ENCODE peak calls at places on chromosomes 7 and 10, in nine cellular contexts. I, D, W, X, Y, G, U, V and Q are unnamed samples.

GRCh38 chr10:48414778-48415177 is 108.3 kb downstream of the MAPK8 start:
- DNase-seq in I (peak; percentile 39), D (no peak), W (no peak), X (no peak), Y (no peak), G (no peak), U (no peak), V (no peak), Q (no peak)

GRCh38 chr7:141079223-141079622 is 5.4 kb downstream of the TMEM178B start:
- DNase-seq in I (no peak), D (no peak), W (no peak), X (no peak), Y (no peak), G (no peak), U (no peak), V (no peak), Q (no peak)

GRCh38 chr7:77391230-77391629 is 24.9 kb downstream of the GSAP start:
- DNase-seq in I (no peak), D (no peak), W (no peak), X (no peak), Y (no peak), G (no peak), U (no peak), V (no peak), Q (no peak)

GRCh38 chr7:105890290-105890997 is 14.0 kb upstream of the ATXN7L1 start:
- DNase-seq in I (peak; percentile 20), D (no peak), W (no peak), X (no peak), Y (no peak), G (peak; percentile 32), U (no peak), V (no peak), Q (no peak)

GRCh38 chr7:28778781-28779180 is 179.3 kb downstream of the TRIL start:
- DNase-seq in I (peak; percentile 18), D (no peak), W (no peak), X (no peak), Y (no peak), G (no peak), U (no peak), V (no peak), Q (no peak)

GRCh38 chr10:75127481-75127880 is 16.0 kb downstream of the SAMD8 start:
- DNase-seq in I (peak; percentile 74), D (no peak), W (no peak), X (no peak), Y (no peak), G (no peak), U (no peak), V (no peak), Q (no peak)

GRCh38 chr7:116584721-116585120 is 59.9 kb downstream of the CAV1 start:
- DNase-seq in I (no peak), D (no peak), W (no peak), X (no peak), Y (no peak), G (no peak), U (no peak), V (no peak), Q (no peak)

GRCh38 chr7:75711076-75711475 is 27.7 kb downstream of the HIP1 start:
- DNase-seq in I (no peak), D (no peak), W (no peak), X (no peak), Y (no peak), G (no peak), U (no peak), V (no peak), Q (no peak)

GRCh38 chr10:122044713-122045112 is 55.8 kb downstream of the TACC2 start:
- DNase-seq in I (peak; percentile 41), D (no peak), W (no peak), X (no peak), Y (no peak), G (no peak), U (no peak), V (no peak), Q (no peak)

GRCh38 chr7:47100815-47101435 is 481.0 kb downstream of the TNS3 start:
- DNase-seq in I (peak; percentile 79), D (peak; percentile 80), W (no peak), X (no peak), Y (no peak), G (no peak), U (no peak), V (no peak), Q (no peak)

GRCh38 chr7:30728591-30729100 is 23.3 kb upstream of the INMT start:
- DNase-seq in I (no peak), D (no peak), W (no peak), X (no peak), Y (no peak), G (no peak), U (no peak), V (no peak), Q (no peak)

GRCh38 chr10:94102436-94102835 is 108.7 kb downstream of the PLCE1 start:
- DNase-seq in I (no peak), D (no peak), W (no peak), X (no peak), Y (no peak), G (no peak), U (no peak), V (no peak), Q (no peak)

GRCh38 chr7:128112018-128112780 is 81.0 kb upstream of the LRRC4 start:
- DNase-seq in I (no peak), D (peak; percentile 58), W (peak; percentile 22), X (no peak), Y (no peak), G (no peak), U (no peak), V (no peak), Q (no peak)

GRCh38 chr10:13865758-13866491 is 279.2 kb downstream of the PRPF18 start:
- DNase-seq in I (peak; percentile 63), D (no peak), W (no peak), X (no peak), Y (no peak), G (no peak), U (no peak), V (no peak), Q (no peak)

GRCh38 chr10:77247076-77247561 is 390.5 kb downstream of the KCNMA1 start:
- DNase-seq in I (peak; percentile 88), D (no peak), W (no peak), X (no peak), Y (no peak), G (no peak), U (no peak), V (no peak), Q (no peak)

GRCh38 chr7:2479276-2480070 is 3.3 kb upstream of the GRIFIN start:
- DNase-seq in I (no peak), D (no peak), W (no peak), X (no peak), Y (no peak), G (no peak), U (no peak), V (no peak), Q (no peak)

GRCh38 chr7:24318326-24318725 is 34.3 kb downstream of the NPY start:
- DNase-seq in I (no peak), D (no peak), W (no peak), X (no peak), Y (no peak), G (no peak), U (no peak), V (no peak), Q (no peak)

GRCh38 chr10:8245131-8246117 is 190.9 kb downstream of the GATA3 start:
- DNase-seq in I (no peak), D (no peak), W (no peak), X (no peak), Y (no peak), G (no peak), U (peak; percentile 52), V (no peak), Q (no peak)

GRCh38 chr10:132785433-132786278 is at the start of gene NKX6-2:
- DNase-seq in I (peak; percentile 10), D (no peak), W (no peak), X (peak; percentile 74), Y (no peak), G (no peak), U (no peak), V (no peak), Q (no peak)

GRCh38 chr10:72320676-72321247 is 34.0 kb downstream of the DNAJB12 start:
- DNase-seq in I (peak; percentile 98), D (no peak), W (peak; percentile 88), X (no peak), Y (peak; percentile 73), G (peak; percentile 48), U (peak; percentile 55), V (no peak), Q (peak; percentile 60)

GRCh38 chr10:58473966-58474365 is 38.7 kb upstream of the BICC1 start:
- DNase-seq in I (peak; percentile 57), D (no peak), W (no peak), X (no peak), Y (no peak), G (no peak), U (no peak), V (no peak), Q (no peak)

GRCh38 chr10:7872041-7872442 is 53.7 kb downstream of the TAF3 start:
- DNase-seq in I (no peak), D (no peak), W (no peak), X (peak; percentile 20), Y (no peak), G (no peak), U (no peak), V (no peak), Q (no peak)

GRCh38 chr10:108385963-108386362 is 1221.5 kb upstream of the SORCS1 start:
- DNase-seq in I (no peak), D (no peak), W (no peak), X (no peak), Y (no peak), G (no peak), U (no peak), V (no peak), Q (no peak)

GRCh38 chr10:96863922-96864543 is 31.9 kb downstream of the LCOR start:
- DNase-seq in I (peak; percentile 36), D (no peak), W (no peak), X (no peak), Y (no peak), G (no peak), U (no peak), V (no peak), Q (no peak)

GRCh38 chr10:103044942-103045489 is 126.9 kb downstream of the CNNM2 start:
- DNase-seq in I (peak; percentile 59), D (no peak), W (no peak), X (no peak), Y (no peak), G (no peak), U (no peak), V (no peak), Q (no peak)

GRCh38 chr7:151565541-151565940 is 45.8 kb upstream of the RHEB start:
- DNase-seq in I (peak; percentile 80), D (no peak), W (no peak), X (no peak), Y (no peak), G (no peak), U (no peak), V (no peak), Q (no peak)

GRCh38 chr7:141702047-141702567 is at the start of gene DENND11:
- DNase-seq in I (peak; percentile 35), D (peak; percentile 81), W (no peak), X (peak; percentile 59), Y (peak; percentile 66), G (peak; percentile 26), U (peak; percentile 64), V (no peak), Q (peak; percentile 59)

GRCh38 chr10:122078965-122079401 is 90.0 kb downstream of the TACC2 start:
- DNase-seq in I (no peak), D (no peak), W (peak; percentile 67), X (no peak), Y (no peak), G (no peak), U (no peak), V (no peak), Q (no peak)

GRCh38 chr10:82277591-82277990 is 402.6 kb downstream of the NRG3 start:
- DNase-seq in I (no peak), D (no peak), W (no peak), X (no peak), Y (no peak), G (no peak), U (no peak), V (no peak), Q (no peak)

GRCh38 chr10:69864321-69864720 is 62.6 kb downstream of the COL13A1 start:
- DNase-seq in I (peak; percentile 91), D (no peak), W (no peak), X (no peak), Y (no peak), G (no peak), U (no peak), V (no peak), Q (no peak)

GRCh38 chr10:110827410-110827809 is 44.3 kb upstream of the PDCD4 start:
- DNase-seq in I (peak; percentile 95), D (no peak), W (no peak), X (no peak), Y (no peak), G (no peak), U (no peak), V (no peak), Q (no peak)